ENCODE peak calls at places on chromosomes 6 and 20, in seven cellular contexts. One of them, this sample, is unnamed.

GRCh38 chr6:135423649-135424128 is 73.9 kb downstream of the AHI1 start:
- DNase-seq in testis: no peak
- DNase-seq in mammary epithelial cell: peak; percentile 14
- DNase-seq in ascending aorta: no peak
- DNase-seq in fibroblast of lung: peak; percentile 64
- DNase-seq in neuronal stem cell: peak; percentile 21
- DNase-seq in A549: peak; percentile 8
- DNase-seq in this sample: no peak

GRCh38 chr6:13431861-13432465 is 55.4 kb downstream of the GFOD1 start:
- DNase-seq in fibroblast of lung: no peak
- DNase-seq in neuronal stem cell: no peak
- DNase-seq in A549: no peak
- DNase-seq in testis: no peak
- DNase-seq in mammary epithelial cell: no peak
- DNase-seq in ascending aorta: no peak
- DNase-seq in this sample: no peak

GRCh38 chr6:81769834-81770233 is 17.4 kb upstream of the TENT5A start:
- DNase-seq in mammary epithelial cell: peak; percentile 66
- DNase-seq in testis: no peak
- DNase-seq in neuronal stem cell: no peak
- DNase-seq in A549: no peak
- DNase-seq in ascending aorta: no peak
- DNase-seq in fibroblast of lung: no peak
- DNase-seq in this sample: no peak

GRCh38 chr6:132418566-132418965 is 17.3 kb upstream of the MOXD1 start:
- DNase-seq in A549: no peak
- DNase-seq in mammary epithelial cell: no peak
- DNase-seq in ascending aorta: no peak
- DNase-seq in fibroblast of lung: no peak
- DNase-seq in neuronal stem cell: no peak
- DNase-seq in testis: no peak
- DNase-seq in this sample: no peak

GRCh38 chr6:938271-939046 is 245.5 kb upstream of the EXOC2 start:
- DNase-seq in neuronal stem cell: no peak
- DNase-seq in fibroblast of lung: no peak
- DNase-seq in testis: no peak
- DNase-seq in ascending aorta: no peak
- DNase-seq in mammary epithelial cell: no peak
- DNase-seq in A549: no peak
- DNase-seq in this sample: no peak

GRCh38 chr6:107068691-107069630 is 41.0 kb downstream of the MTRES1 start:
- DNase-seq in neuronal stem cell: no peak
- DNase-seq in A549: no peak
- DNase-seq in mammary epithelial cell: no peak
- DNase-seq in ascending aorta: no peak
- DNase-seq in testis: no peak
- DNase-seq in fibroblast of lung: no peak
- DNase-seq in this sample: no peak

GRCh38 chr6:75272145-75272840 is 12.3 kb downstream of the TMEM30A start:
- DNase-seq in mammary epithelial cell: peak; percentile 73
- DNase-seq in neuronal stem cell: no peak
- DNase-seq in A549: no peak
- DNase-seq in fibroblast of lung: peak; percentile 84
- DNase-seq in testis: no peak
- DNase-seq in ascending aorta: no peak
- DNase-seq in this sample: no peak

GRCh38 chr6:35185302-35185681 is 28.5 kb upstream of the SCUBE3 start:
- DNase-seq in testis: no peak
- DNase-seq in A549: peak; percentile 39
- DNase-seq in neuronal stem cell: no peak
- DNase-seq in mammary epithelial cell: no peak
- DNase-seq in ascending aorta: no peak
- DNase-seq in fibroblast of lung: peak; percentile 28
- DNase-seq in this sample: no peak

GRCh38 chr6:21537660-21538059 is 55.9 kb upstream of the SOX4 start:
- DNase-seq in mammary epithelial cell: no peak
- DNase-seq in neuronal stem cell: no peak
- DNase-seq in A549: no peak
- DNase-seq in ascending aorta: no peak
- DNase-seq in fibroblast of lung: no peak
- DNase-seq in testis: no peak
- DNase-seq in this sample: no peak

GRCh38 chr6:31877651-31878161 is 1.1 kb downstream of the SLC44A4 start:
- DNase-seq in ascending aorta: no peak
- DNase-seq in neuronal stem cell: no peak
- DNase-seq in A549: no peak
- DNase-seq in mammary epithelial cell: no peak
- DNase-seq in testis: no peak
- DNase-seq in fibroblast of lung: no peak
- DNase-seq in this sample: no peak

GRCh38 chr6:157260735-157261134 is 62.6 kb downstream of the TMEM242 start:
- DNase-seq in ascending aorta: no peak
- DNase-seq in neuronal stem cell: no peak
- DNase-seq in A549: no peak
- DNase-seq in fibroblast of lung: no peak
- DNase-seq in mammary epithelial cell: peak; percentile 78
- DNase-seq in testis: no peak
- DNase-seq in this sample: no peak

GRCh38 chr20:19784511-19785172 is 26.6 kb downstream of the RIN2 start:
- DNase-seq in fibroblast of lung: peak; percentile 89
- DNase-seq in A549: peak; percentile 68
- DNase-seq in neuronal stem cell: peak; percentile 66
- DNase-seq in testis: peak; percentile 72
- DNase-seq in mammary epithelial cell: peak; percentile 82
- DNase-seq in ascending aorta: no peak
- DNase-seq in this sample: no peak

GRCh38 chr20:31704225-31705119 is 18.2 kb downstream of the BCL2L1 start:
- DNase-seq in testis: no peak
- DNase-seq in mammary epithelial cell: peak; percentile 97
- DNase-seq in fibroblast of lung: no peak
- DNase-seq in ascending aorta: no peak
- DNase-seq in neuronal stem cell: no peak
- DNase-seq in A549: peak; percentile 75
- DNase-seq in this sample: no peak

GRCh38 chr20:53413188-53413631 is 180.4 kb downstream of the ZNF217 start:
- DNase-seq in A549: peak; percentile 35
- DNase-seq in mammary epithelial cell: no peak
- DNase-seq in neuronal stem cell: peak; percentile 8
- DNase-seq in testis: peak; percentile 38
- DNase-seq in fibroblast of lung: no peak
- DNase-seq in ascending aorta: no peak
- DNase-seq in this sample: no peak

GRCh38 chr6:121592261-121592935 is 157.0 kb downstream of the GJA1 start:
- DNase-seq in testis: no peak
- DNase-seq in mammary epithelial cell: no peak
- DNase-seq in A549: no peak
- DNase-seq in neuronal stem cell: no peak
- DNase-seq in ascending aorta: no peak
- DNase-seq in fibroblast of lung: no peak
- DNase-seq in this sample: no peak

GRCh38 chr6:2505624-2506023 is 245.1 kb downstream of the MYLK4 start:
- DNase-seq in neuronal stem cell: no peak
- DNase-seq in fibroblast of lung: no peak
- DNase-seq in ascending aorta: no peak
- DNase-seq in A549: no peak
- DNase-seq in mammary epithelial cell: no peak
- DNase-seq in testis: peak; percentile 50
- DNase-seq in this sample: no peak

GRCh38 chr6:119207973-119208725 is 129.7 kb upstream of the FAM184A start:
- DNase-seq in A549: no peak
- DNase-seq in ascending aorta: no peak
- DNase-seq in testis: no peak
- DNase-seq in neuronal stem cell: no peak
- DNase-seq in mammary epithelial cell: no peak
- DNase-seq in fibroblast of lung: peak; percentile 90
- DNase-seq in this sample: no peak

GRCh38 chr6:30725713-30726505 is 5.8 kb downstream of the TUBB start:
- DNase-seq in fibroblast of lung: peak; percentile 46
- DNase-seq in mammary epithelial cell: no peak
- DNase-seq in testis: no peak
- DNase-seq in ascending aorta: no peak
- DNase-seq in A549: no peak
- DNase-seq in neuronal stem cell: no peak
- DNase-seq in this sample: no peak

GRCh38 chr6:21098134-21098533 is 495.4 kb upstream of the SOX4 start:
- DNase-seq in ascending aorta: no peak
- DNase-seq in A549: no peak
- DNase-seq in testis: no peak
- DNase-seq in neuronal stem cell: no peak
- DNase-seq in fibroblast of lung: no peak
- DNase-seq in mammary epithelial cell: no peak
- DNase-seq in this sample: no peak

GRCh38 chr6:109939654-109940053 is 38.5 kb upstream of the GPR6 start:
- DNase-seq in fibroblast of lung: no peak
- DNase-seq in ascending aorta: no peak
- DNase-seq in neuronal stem cell: no peak
- DNase-seq in A549: no peak
- DNase-seq in testis: no peak
- DNase-seq in mammary epithelial cell: peak; percentile 17
- DNase-seq in this sample: no peak

GRCh38 chr6:106146852-106147351 is 60.8 kb downstream of the PRDM1 start:
- DNase-seq in mammary epithelial cell: peak; percentile 32
- DNase-seq in testis: no peak
- DNase-seq in A549: no peak
- DNase-seq in ascending aorta: no peak
- DNase-seq in neuronal stem cell: no peak
- DNase-seq in fibroblast of lung: no peak
- DNase-seq in this sample: no peak

GRCh38 chr6:140393665-140394064 is 1019.2 kb upstream of the CITED2 start:
- DNase-seq in fibroblast of lung: peak; percentile 82
- DNase-seq in mammary epithelial cell: no peak
- DNase-seq in ascending aorta: no peak
- DNase-seq in A549: no peak
- DNase-seq in neuronal stem cell: no peak
- DNase-seq in testis: no peak
- DNase-seq in this sample: no peak

GRCh38 chr20:36154696-36155628 is at the start of gene EPB41L1:
- DNase-seq in mammary epithelial cell: no peak
- DNase-seq in A549: no peak
- DNase-seq in neuronal stem cell: no peak
- DNase-seq in ascending aorta: no peak
- DNase-seq in testis: no peak
- DNase-seq in fibroblast of lung: no peak
- DNase-seq in this sample: no peak

GRCh38 chr6:93282521-93283031 is 136.8 kb downstream of the EPHA7 start:
- DNase-seq in mammary epithelial cell: no peak
- DNase-seq in A549: no peak
- DNase-seq in neuronal stem cell: no peak
- DNase-seq in ascending aorta: no peak
- DNase-seq in testis: peak; percentile 15
- DNase-seq in fibroblast of lung: no peak
- DNase-seq in this sample: no peak

GRCh38 chr6:139240161-139241010 is 51.4 kb downstream of the TXLNB start:
- DNase-seq in ascending aorta: no peak
- DNase-seq in A549: no peak
- DNase-seq in testis: peak; percentile 81
- DNase-seq in neuronal stem cell: no peak
- DNase-seq in fibroblast of lung: peak; percentile 97
- DNase-seq in mammary epithelial cell: no peak
- DNase-seq in this sample: no peak

DNA sequence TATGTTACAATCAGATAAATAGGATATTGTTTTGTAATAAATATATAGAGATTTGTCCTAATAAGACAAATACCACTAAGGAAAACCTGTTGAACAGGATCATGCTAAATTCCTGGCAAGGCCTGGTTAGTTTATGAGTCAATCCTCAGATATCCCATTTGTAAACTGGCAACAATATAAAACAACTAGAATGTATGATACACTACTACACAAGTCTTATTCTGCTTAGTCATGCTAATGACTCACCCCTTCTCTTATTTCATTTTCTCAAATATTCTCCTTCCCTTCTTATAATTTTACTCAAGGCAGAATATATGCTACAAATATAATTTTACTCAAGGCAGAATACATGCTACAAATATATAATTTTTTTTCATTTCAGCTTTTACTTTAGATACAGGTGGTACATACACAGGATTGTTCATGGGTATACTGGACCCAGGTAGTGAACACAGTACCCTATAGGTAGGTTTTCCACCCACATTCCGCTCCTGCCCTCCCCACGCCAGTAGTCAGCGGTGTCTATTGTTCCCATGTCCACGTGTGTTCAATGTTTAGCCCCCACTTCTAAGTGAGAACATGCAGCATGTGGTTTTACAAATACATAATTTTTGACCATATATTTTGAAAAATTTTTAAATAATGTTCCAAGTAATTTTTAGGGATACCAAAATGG is 6.3 kb downstream of the OSER1 start:
- DNase-seq in ascending aorta: no peak
- DNase-seq in A549: peak; percentile 89
- DNase-seq in neuronal stem cell: no peak
- DNase-seq in fibroblast of lung: peak; percentile 94
- DNase-seq in testis: no peak
- DNase-seq in mammary epithelial cell: peak; percentile 93
- DNase-seq in this sample: no peak
- H3K4me3 ChIP-seq in ascending aorta: no peak overlapping the region
- H3K4me3 ChIP-seq in A549: peak overlapping the region; percentile 4
- H3K4me3 ChIP-seq in neuronal stem cell: no peak overlapping the region
- H3K4me3 ChIP-seq in fibroblast of lung: no peak overlapping the region
- H3K4me3 ChIP-seq in testis: no peak overlapping the region
- H3K4me3 ChIP-seq in mammary epithelial cell: peak overlapping the region; percentile 36
- H3K4me3 ChIP-seq in this sample: no peak overlapping the region

DNA sequence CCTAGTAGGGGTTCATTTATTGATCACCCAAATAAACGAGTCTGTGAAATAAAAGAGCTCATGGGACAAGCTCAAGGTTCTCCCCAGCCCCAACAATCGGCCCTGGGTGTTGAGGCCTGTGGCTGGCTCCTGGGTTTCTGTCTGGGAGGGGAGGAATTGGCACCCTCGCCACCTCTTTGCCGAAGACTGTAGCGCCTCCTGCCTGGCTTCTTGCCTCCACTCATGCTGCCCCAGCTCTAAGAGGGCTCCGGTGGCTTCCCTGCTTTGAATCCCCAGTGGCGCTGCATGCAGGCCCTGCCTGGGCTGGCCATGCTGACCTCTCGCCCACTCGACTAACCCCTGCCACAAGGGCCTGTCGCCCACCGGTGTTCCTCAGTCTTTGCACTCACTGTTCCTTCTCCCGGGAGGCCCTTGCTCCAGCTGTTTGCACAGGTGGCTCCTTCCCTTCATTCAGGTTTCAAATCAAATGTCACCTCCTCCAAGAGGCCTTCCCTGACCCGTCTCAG is 5.4 kb downstream of the MLN start:
- DNase-seq in A549: no peak
- DNase-seq in mammary epithelial cell: no peak
- DNase-seq in fibroblast of lung: no peak
- DNase-seq in neuronal stem cell: no peak
- DNase-seq in testis: no peak
- DNase-seq in ascending aorta: no peak
- DNase-seq in this sample: no peak
- H3K4me1 ChIP-seq in A549: peaks cover 7% of the 10 kb centered on the region
- H3K4me1 ChIP-seq in mammary epithelial cell: no peaks in the 10 kb centered on the region
- H3K4me1 ChIP-seq in fibroblast of lung: no peaks in the 10 kb centered on the region
- H3K4me1 ChIP-seq in neuronal stem cell: peaks cover 33% of the 10 kb centered on the region
- H3K4me1 ChIP-seq in testis: peaks cover 4% of the 10 kb centered on the region
- H3K4me1 ChIP-seq in ascending aorta: no peaks in the 10 kb centered on the region
- H3K4me1 ChIP-seq in this sample: no peaks in the 10 kb centered on the region

GRCh38 chr20:51750037-51750769 is 18.0 kb downstream of the ATP9A start:
- DNase-seq in mammary epithelial cell: peak; percentile 94
- DNase-seq in fibroblast of lung: peak; percentile 97
- DNase-seq in testis: peak; percentile 88
- DNase-seq in neuronal stem cell: no peak
- DNase-seq in ascending aorta: peak; percentile 74
- DNase-seq in A549: peak; percentile 93
- DNase-seq in this sample: no peak
- H3K27ac ChIP-seq in mammary epithelial cell: peak overlapping the region; percentile 53
- H3K27ac ChIP-seq in fibroblast of lung: peak overlapping the region; percentile 89
- H3K27ac ChIP-seq in testis: peak overlapping the region; percentile 73
- H3K27ac ChIP-seq in neuronal stem cell: no peak overlapping the region
- H3K27ac ChIP-seq in ascending aorta: peak overlapping the region; percentile 90
- H3K27ac ChIP-seq in A549: peak overlapping the region; percentile 89
- H3K27ac ChIP-seq in this sample: peak overlapping the region; percentile 84

GRCh38 chr20:63956664-63957003 is 418 bp upstream of the UCKL1 start:
- DNase-seq in mammary epithelial cell: no peak
- DNase-seq in A549: no peak
- DNase-seq in ascending aorta: no peak
- DNase-seq in neuronal stem cell: no peak
- DNase-seq in testis: no peak
- DNase-seq in fibroblast of lung: no peak
- DNase-seq in this sample: no peak
- H3K4me3 ChIP-seq in mammary epithelial cell: peak overlapping the region; percentile 79
- H3K4me3 ChIP-seq in A549: peak overlapping the region; percentile 70
- H3K4me3 ChIP-seq in ascending aorta: peak overlapping the region; percentile 63
- H3K4me3 ChIP-seq in neuronal stem cell: peak overlapping the region; percentile 77
- H3K4me3 ChIP-seq in testis: peak overlapping the region; percentile 49
- H3K4me3 ChIP-seq in fibroblast of lung: peak overlapping the region; percentile 24
- H3K4me3 ChIP-seq in this sample: peak overlapping the region; percentile 74

This sample was measured in esophagus squamous epithelium.